ENCODE peak calls at places on chromosomes 16 and 17, in eight cellular contexts. One of them, this sample, is unnamed.

GRCh38 chr17:7490144-7490543 is 6.0 kb downstream of the POLR2A start:
- DNase-seq in neuronal stem cell: no peak
- DNase-seq in heart left ventricle: no peak
- DNase-seq in esophagus squamous epithelium: no peak
- DNase-seq in fibroblast of the aortic adventitia: no peak
- DNase-seq in tibial nerve: no peak
- DNase-seq in astrocyte of the spinal cord: no peak
- DNase-seq in IMR-90: no peak
- DNase-seq in this sample: no peak

GRCh38 chr16:70701036-70701435 is 15.2 kb upstream of the MTSS2 start:
- DNase-seq in neuronal stem cell: no peak
- DNase-seq in heart left ventricle: no peak
- DNase-seq in esophagus squamous epithelium: no peak
- DNase-seq in fibroblast of the aortic adventitia: no peak
- DNase-seq in tibial nerve: no peak
- DNase-seq in astrocyte of the spinal cord: no peak
- DNase-seq in IMR-90: no peak
- DNase-seq in this sample: no peak

GRCh38 chr17:19905514-19905913 is 37.8 kb upstream of the ULK2 start:
- DNase-seq in neuronal stem cell: no peak
- DNase-seq in heart left ventricle: no peak
- DNase-seq in esophagus squamous epithelium: no peak
- DNase-seq in fibroblast of the aortic adventitia: no peak
- DNase-seq in tibial nerve: no peak
- DNase-seq in astrocyte of the spinal cord: no peak
- DNase-seq in IMR-90: no peak
- DNase-seq in this sample: no peak

GRCh38 chr17:32136856-32137255 is 5.4 kb upstream of the RHOT1 start:
- DNase-seq in neuronal stem cell: no peak
- DNase-seq in heart left ventricle: no peak
- DNase-seq in esophagus squamous epithelium: no peak
- DNase-seq in fibroblast of the aortic adventitia: no peak
- DNase-seq in tibial nerve: no peak
- DNase-seq in astrocyte of the spinal cord: no peak
- DNase-seq in IMR-90: no peak
- DNase-seq in this sample: no peak

GRCh38 chr17:48052956-48053757 is 5.0 kb downstream of the NFE2L1 start:
- DNase-seq in neuronal stem cell: no peak
- DNase-seq in heart left ventricle: peak; percentile 94
- DNase-seq in esophagus squamous epithelium: no peak
- DNase-seq in fibroblast of the aortic adventitia: no peak
- DNase-seq in tibial nerve: peak; percentile 78
- DNase-seq in astrocyte of the spinal cord: peak; percentile 45
- DNase-seq in IMR-90: peak; percentile 40
- DNase-seq in this sample: no peak

GRCh38 chr17:79800325-79801155 is 3.7 kb upstream of the CBX8 start:
- DNase-seq in neuronal stem cell: no peak
- DNase-seq in heart left ventricle: no peak
- DNase-seq in esophagus squamous epithelium: no peak
- DNase-seq in fibroblast of the aortic adventitia: peak; percentile 45
- DNase-seq in tibial nerve: no peak
- DNase-seq in astrocyte of the spinal cord: peak; percentile 69
- DNase-seq in IMR-90: peak; percentile 39
- DNase-seq in this sample: no peak

GRCh38 chr17:45222994-45223540 is 1.4 kb downstream of the FMNL1 start:
- DNase-seq in neuronal stem cell: no peak
- DNase-seq in heart left ventricle: peak; percentile 27
- DNase-seq in esophagus squamous epithelium: no peak
- DNase-seq in fibroblast of the aortic adventitia: no peak
- DNase-seq in tibial nerve: no peak
- DNase-seq in astrocyte of the spinal cord: no peak
- DNase-seq in IMR-90: no peak
- DNase-seq in this sample: no peak

GRCh38 chr17:37527249-37527851 is 37.7 kb downstream of the DUSP14 start:
- DNase-seq in neuronal stem cell: peak; percentile 14
- DNase-seq in heart left ventricle: no peak
- DNase-seq in esophagus squamous epithelium: no peak
- DNase-seq in fibroblast of the aortic adventitia: peak; percentile 65
- DNase-seq in tibial nerve: no peak
- DNase-seq in astrocyte of the spinal cord: peak; percentile 58
- DNase-seq in IMR-90: peak; percentile 70
- DNase-seq in this sample: peak; percentile 25

GRCh38 chr17:59257101-59257500 is 36.8 kb downstream of the GDPD1 start:
- DNase-seq in neuronal stem cell: no peak
- DNase-seq in heart left ventricle: no peak
- DNase-seq in esophagus squamous epithelium: no peak
- DNase-seq in fibroblast of the aortic adventitia: no peak
- DNase-seq in tibial nerve: no peak
- DNase-seq in astrocyte of the spinal cord: no peak
- DNase-seq in IMR-90: no peak
- DNase-seq in this sample: no peak

GRCh38 chr16:28984619-28985135 is at the start of gene LAT:
- DNase-seq in neuronal stem cell: no peak
- DNase-seq in heart left ventricle: no peak
- DNase-seq in esophagus squamous epithelium: no peak
- DNase-seq in fibroblast of the aortic adventitia: no peak
- DNase-seq in tibial nerve: no peak
- DNase-seq in astrocyte of the spinal cord: no peak
- DNase-seq in IMR-90: no peak
- DNase-seq in this sample: no peak

GRCh38 chr16:27154573-27155521 is 48.5 kb upstream of the KDM8 start:
- DNase-seq in neuronal stem cell: peak; percentile 65
- DNase-seq in heart left ventricle: peak; percentile 38
- DNase-seq in esophagus squamous epithelium: no peak
- DNase-seq in fibroblast of the aortic adventitia: peak; percentile 42
- DNase-seq in tibial nerve: peak; percentile 25
- DNase-seq in astrocyte of the spinal cord: peak; percentile 26
- DNase-seq in IMR-90: peak; percentile 21
- DNase-seq in this sample: peak; percentile 47

GRCh38 chr16:57589374-57589773 is 39.1 kb upstream of the ADGRG1 start:
- DNase-seq in neuronal stem cell: no peak
- DNase-seq in heart left ventricle: no peak
- DNase-seq in esophagus squamous epithelium: no peak
- DNase-seq in fibroblast of the aortic adventitia: no peak
- DNase-seq in tibial nerve: no peak
- DNase-seq in astrocyte of the spinal cord: no peak
- DNase-seq in IMR-90: no peak
- DNase-seq in this sample: no peak

GRCh38 chr17:64185101-64185500 is 55.2 kb upstream of the ERN1 start:
- DNase-seq in neuronal stem cell: no peak
- DNase-seq in heart left ventricle: no peak
- DNase-seq in esophagus squamous epithelium: no peak
- DNase-seq in fibroblast of the aortic adventitia: no peak
- DNase-seq in tibial nerve: no peak
- DNase-seq in astrocyte of the spinal cord: no peak
- DNase-seq in IMR-90: no peak
- DNase-seq in this sample: no peak

GRCh38 chr17:56623383-56623782 is 29.9 kb downstream of the NOG start:
- DNase-seq in neuronal stem cell: no peak
- DNase-seq in heart left ventricle: no peak
- DNase-seq in esophagus squamous epithelium: no peak
- DNase-seq in fibroblast of the aortic adventitia: no peak
- DNase-seq in tibial nerve: no peak
- DNase-seq in astrocyte of the spinal cord: no peak
- DNase-seq in IMR-90: no peak
- DNase-seq in this sample: no peak

DNA sequence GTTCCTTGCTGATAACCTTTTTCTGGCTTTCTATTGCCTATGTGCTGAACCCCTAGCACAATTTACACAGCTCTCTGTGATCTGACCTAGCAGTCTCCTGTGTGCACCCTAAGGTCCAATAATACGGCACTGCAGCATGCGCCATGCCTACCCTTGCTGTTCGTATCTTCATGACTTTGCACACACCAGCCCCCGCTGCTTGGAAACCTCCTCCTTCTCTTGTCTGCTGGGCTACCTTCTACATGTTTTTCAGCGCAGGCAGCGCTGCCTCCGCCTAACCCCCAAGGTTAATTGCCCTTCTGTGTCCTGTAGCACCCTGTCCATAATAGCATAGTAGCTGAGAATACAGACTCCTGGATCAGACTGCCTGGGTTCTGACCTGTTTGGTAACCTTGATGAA is 1.4 kb downstream of the STARD3 start:
- DNase-seq in neuronal stem cell: no peak
- DNase-seq in heart left ventricle: no peak
- DNase-seq in esophagus squamous epithelium: no peak
- DNase-seq in fibroblast of the aortic adventitia: no peak
- DNase-seq in tibial nerve: no peak
- DNase-seq in astrocyte of the spinal cord: no peak
- DNase-seq in IMR-90: no peak
- DNase-seq in this sample: no peak
- H3K4me3 ChIP-seq in neuronal stem cell: no peak overlapping the region
- H3K4me3 ChIP-seq in heart left ventricle: no peak overlapping the region
- H3K4me3 ChIP-seq in esophagus squamous epithelium: no peak overlapping the region
- H3K4me3 ChIP-seq in fibroblast of the aortic adventitia: peak overlapping the region; percentile 94
- H3K4me3 ChIP-seq in tibial nerve: peak overlapping the region; percentile 95
- H3K4me3 ChIP-seq in astrocyte of the spinal cord: no peak overlapping the region
- H3K4me3 ChIP-seq in IMR-90: peak overlapping the region; percentile 96
- H3K4me3 ChIP-seq in this sample: no peak overlapping the region

DNA sequence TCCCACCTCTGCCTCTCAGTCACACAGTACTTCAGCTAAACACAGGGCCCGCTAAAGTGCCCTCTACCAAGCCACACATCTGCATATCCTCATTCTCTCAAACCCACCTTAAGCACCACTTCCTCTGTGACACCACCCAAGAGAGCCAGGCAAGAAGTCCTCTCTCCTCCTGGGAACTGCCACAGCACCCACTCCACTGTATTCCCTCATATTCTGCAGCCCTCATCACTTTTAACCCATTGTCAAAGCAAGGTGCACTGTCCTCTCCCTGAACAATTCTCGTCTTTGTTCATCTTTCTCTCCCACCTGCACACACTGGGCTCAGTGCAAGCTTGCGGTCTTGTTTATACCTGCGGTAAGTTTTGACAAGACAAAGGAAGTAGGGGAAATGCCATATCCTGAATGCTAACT is 13.6 kb downstream of the CHD9 start:
- DNase-seq in neuronal stem cell: no peak
- DNase-seq in heart left ventricle: no peak
- DNase-seq in esophagus squamous epithelium: no peak
- DNase-seq in fibroblast of the aortic adventitia: no peak
- DNase-seq in tibial nerve: no peak
- DNase-seq in astrocyte of the spinal cord: no peak
- DNase-seq in IMR-90: no peak
- DNase-seq in this sample: no peak
- H3K4me3 ChIP-seq in neuronal stem cell: no peak overlapping the region
- H3K4me3 ChIP-seq in heart left ventricle: no peak overlapping the region
- H3K4me3 ChIP-seq in esophagus squamous epithelium: no peak overlapping the region
- H3K4me3 ChIP-seq in fibroblast of the aortic adventitia: no peak overlapping the region
- H3K4me3 ChIP-seq in tibial nerve: no peak overlapping the region
- H3K4me3 ChIP-seq in astrocyte of the spinal cord: no peak overlapping the region
- H3K4me3 ChIP-seq in IMR-90: no peak overlapping the region
- H3K4me3 ChIP-seq in this sample: no peak overlapping the region

DNA sequence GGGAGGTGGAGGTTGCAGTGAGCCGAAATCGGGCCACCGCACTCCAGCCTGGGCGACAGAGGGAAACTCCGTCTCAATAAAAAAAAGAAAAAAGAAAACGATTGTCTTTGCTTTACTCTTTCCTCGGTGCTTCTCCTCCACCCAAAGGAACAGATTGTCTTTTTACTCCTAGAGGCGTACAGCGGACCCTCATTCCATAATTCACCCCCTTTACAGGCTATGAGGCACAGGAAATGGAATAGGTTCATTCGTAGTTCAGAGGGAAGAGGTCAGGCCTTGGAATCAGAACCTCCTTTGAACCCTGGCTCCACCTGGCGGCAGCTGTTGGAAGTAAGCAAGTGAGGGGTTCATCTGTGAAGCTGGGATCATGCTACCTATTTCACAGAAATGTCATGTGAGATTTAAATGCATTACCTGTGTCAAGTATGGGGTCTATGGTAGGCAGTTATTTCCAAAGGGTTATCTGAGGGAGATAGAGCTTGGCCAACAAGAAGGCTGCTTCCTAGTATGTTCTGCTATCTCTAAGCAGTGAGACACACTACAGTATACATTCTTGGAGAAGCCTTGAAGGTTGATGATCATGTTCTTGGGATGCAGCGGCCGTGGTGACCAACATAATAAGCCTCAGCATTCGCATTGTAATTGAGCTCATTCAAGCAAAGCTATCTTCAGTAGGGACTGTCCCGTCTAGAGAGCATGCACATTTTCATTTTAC is 18.6 kb upstream of the ZNF689 start:
- DNase-seq in neuronal stem cell: peak; percentile 69
- DNase-seq in heart left ventricle: peak; percentile 86
- DNase-seq in esophagus squamous epithelium: no peak
- DNase-seq in fibroblast of the aortic adventitia: peak; percentile 79
- DNase-seq in tibial nerve: peak; percentile 83
- DNase-seq in astrocyte of the spinal cord: peak; percentile 60
- DNase-seq in IMR-90: peak; percentile 68
- DNase-seq in this sample: peak; percentile 73
- H3K4me3 ChIP-seq in neuronal stem cell: no peak overlapping the region
- H3K4me3 ChIP-seq in heart left ventricle: peak overlapping the region; percentile 34
- H3K4me3 ChIP-seq in esophagus squamous epithelium: no peak overlapping the region
- H3K4me3 ChIP-seq in fibroblast of the aortic adventitia: peak overlapping the region; percentile 35
- H3K4me3 ChIP-seq in tibial nerve: no peak overlapping the region
- H3K4me3 ChIP-seq in astrocyte of the spinal cord: no peak overlapping the region
- H3K4me3 ChIP-seq in IMR-90: no peak overlapping the region
- H3K4me3 ChIP-seq in this sample: no peak overlapping the region

GRCh38 chr16:79601092-79601977 is 798 bp upstream of the MAF start:
- DNase-seq in neuronal stem cell: peak; percentile 45
- DNase-seq in heart left ventricle: peak; percentile 66
- DNase-seq in esophagus squamous epithelium: no peak
- DNase-seq in fibroblast of the aortic adventitia: no peak
- DNase-seq in tibial nerve: no peak
- DNase-seq in astrocyte of the spinal cord: peak; percentile 29
- DNase-seq in IMR-90: no peak
- DNase-seq in this sample: no peak
- H3K4me3 ChIP-seq in neuronal stem cell: peak overlapping the region; percentile 95
- H3K4me3 ChIP-seq in heart left ventricle: peak overlapping the region; percentile 62
- H3K4me3 ChIP-seq in esophagus squamous epithelium: peak overlapping the region; percentile 84
- H3K4me3 ChIP-seq in fibroblast of the aortic adventitia: peak overlapping the region; percentile 48
- H3K4me3 ChIP-seq in tibial nerve: peak overlapping the region; percentile 89
- H3K4me3 ChIP-seq in astrocyte of the spinal cord: peak overlapping the region; percentile 61
- H3K4me3 ChIP-seq in IMR-90: peak overlapping the region; percentile 10
- H3K4me3 ChIP-seq in this sample: peak overlapping the region; percentile 75

GRCh38 chr16:80466024-80466986 is 74.5 kb upstream of the DYNLRB2 start:
- DNase-seq in neuronal stem cell: peak; percentile 85
- DNase-seq in heart left ventricle: peak; percentile 47
- DNase-seq in esophagus squamous epithelium: no peak
- DNase-seq in fibroblast of the aortic adventitia: peak; percentile 16
- DNase-seq in tibial nerve: peak; percentile 51
- DNase-seq in astrocyte of the spinal cord: peak; percentile 42
- DNase-seq in IMR-90: peak; percentile 24
- DNase-seq in this sample: peak; percentile 80
- H3K4me3 ChIP-seq in neuronal stem cell: no peak overlapping the region
- H3K4me3 ChIP-seq in heart left ventricle: no peak overlapping the region
- H3K4me3 ChIP-seq in esophagus squamous epithelium: no peak overlapping the region
- H3K4me3 ChIP-seq in fibroblast of the aortic adventitia: no peak overlapping the region
- H3K4me3 ChIP-seq in tibial nerve: no peak overlapping the region
- H3K4me3 ChIP-seq in astrocyte of the spinal cord: no peak overlapping the region
- H3K4me3 ChIP-seq in IMR-90: no peak overlapping the region
- H3K4me3 ChIP-seq in this sample: no peak overlapping the region